ENCODE peak calls at places on chromosomes 16 and 17, in six cellular contexts. Y is hippocampal formation, X is COR-L47, W is NCI-H2171 treated with DMSO at 0.1 percent for 48 hours, M is AG10803, C is fibroblast of mammary gland. G is an unnamed sample.

GRCh38 chr16:31113420-31114124 is 3.9 kb upstream of the KAT8 start:
- DNase-seq in Y (no peak), X (no peak), W (no peak), M (no peak), C (no peak), G (no peak)

GRCh38 chr17:49992191-49992932 is 2.7 kb downstream of the DLX3 start:
- DNase-seq in Y (no peak), X (no peak), W (no peak), M (no peak), C (no peak), G (no peak)

GRCh38 chr17:18966831-18967624 is 15.1 kb downstream of the SLC5A10 start:
- DNase-seq in Y (no peak), X (no peak), W (peak; percentile 88), M (peak; percentile 17), C (peak; percentile 19), G (no peak)

GRCh38 chr17:76840884-76841775 is 27.1 kb upstream of the MGAT5B start:
- DNase-seq in Y (no peak), X (no peak), W (no peak), M (no peak), C (no peak), G (no peak)

GRCh38 chr17:35051183-35051578 is 12.3 kb downstream of the RFFL start:
- DNase-seq in Y (peak; percentile 31), X (no peak), W (no peak), M (no peak), C (peak; percentile 7), G (no peak)

GRCh38 chr17:4845128-4845527 is 12.0 kb downstream of the MINK1 start:
- DNase-seq in Y (no peak), X (no peak), W (no peak), M (no peak), C (no peak), G (no peak)

GRCh38 chr16:86145669-86146068 is 246.7 kb downstream of the IRF8 start:
- DNase-seq in Y (no peak), X (no peak), W (no peak), M (no peak), C (no peak), G (no peak)

GRCh38 chr16:77299395-77299794 is 100.2 kb downstream of the SYCE1L start:
- DNase-seq in Y (no peak), X (no peak), W (no peak), M (no peak), C (no peak), G (no peak)

GRCh38 chr16:24986512-24987303 is 28.5 kb downstream of the ARHGAP17 start:
- DNase-seq in Y (peak; percentile 48), X (no peak), W (no peak), M (peak; percentile 86), C (peak; percentile 85), G (peak; percentile 40)

GRCh38 chr17:56798916-56799315 is 34.8 kb downstream of the C17orf67 start:
- DNase-seq in Y (no peak), X (no peak), W (peak; percentile 65), M (peak; percentile 25), C (no peak), G (no peak)

GRCh38 chr17:73142763-73143395 is 21.9 kb upstream of the SSTR2 start:
- DNase-seq in Y (no peak), X (no peak), W (no peak), M (peak; percentile 40), C (peak; percentile 49), G (no peak)

GRCh38 chr16:24993722-24994686 is 21.2 kb downstream of the ARHGAP17 start:
- DNase-seq in Y (no peak), X (no peak), W (no peak), M (peak; percentile 91), C (peak; percentile 93), G (no peak)

GRCh38 chr16:57266531-57267268 is 17.8 kb downstream of the PLLP start:
- DNase-seq in Y (no peak), X (no peak), W (no peak), M (no peak), C (no peak), G (no peak)

GRCh38 chr17:68445671-68446070 is 11.6 kb downstream of the WIPI1 start:
- DNase-seq in Y (no peak), X (no peak), W (no peak), M (no peak), C (no peak), G (no peak)

GRCh38 chr17:11598274-11599221 is at the start of gene DNAH9:
- DNase-seq in Y (peak; percentile 86), X (peak; percentile 1), W (peak; percentile 78), M (peak; percentile 20), C (peak; percentile 60), G (peak; percentile 74)

GRCh38 chr16:5011637-5012036 is 22.1 kb downstream of the NAGPA start:
- DNase-seq in Y (no peak), X (no peak), W (no peak), M (no peak), C (no peak), G (no peak)

GRCh38 chr17:65102235-65102634 is 34.9 kb upstream of the RGS9 start:
- DNase-seq in Y (no peak), X (no peak), W (no peak), M (no peak), C (no peak), G (no peak)

GRCh38 chr16:11072420-11073153 is 128.2 kb downstream of the CLEC16A start:
- DNase-seq in Y (no peak), X (no peak), W (peak; percentile 72), M (no peak), C (peak; percentile 30), G (no peak)

GRCh38 chr16:733382-734207 is 6.7 kb downstream of the HAGHL start:
- DNase-seq in Y (no peak), X (no peak), W (no peak), M (no peak), C (no peak), G (no peak)

GRCh38 chr17:45812102-45812501 is 28.0 kb downstream of the CRHR1 start:
- DNase-seq in Y (no peak), X (no peak), W (peak; percentile 65), M (peak; percentile 9), C (peak; percentile 13), G (no peak)

GRCh38 chr16:17277981-17278381 is 192.8 kb downstream of the XYLT1 start:
- DNase-seq in Y (no peak), X (no peak), W (no peak), M (no peak), C (peak; percentile 22), G (peak; percentile 19)

GRCh38 chr16:12067714-12068401 is 91.3 kb downstream of the SNX29 start:
- DNase-seq in Y (peak; percentile 87), X (peak; percentile 68), W (peak; percentile 80), M (peak; percentile 81), C (peak; percentile 88), G (peak; percentile 31)

GRCh38 chr16:54936086-54936978 is 5.7 kb downstream of the IRX5 start:
- DNase-seq in Y (no peak), X (no peak), W (no peak), M (peak; percentile 56), C (peak; percentile 57), G (no peak)

GRCh38 chr16:2260250-2260649 is 7.7 kb downstream of the RNPS1 start:
- DNase-seq in Y (no peak), X (no peak), W (no peak), M (no peak), C (no peak), G (no peak)

GRCh38 chr17:75130632-75131277 is 787 bp downstream of the NT5C start:
- DNase-seq in Y (no peak), X (peak; percentile 78), W (peak; percentile 95), M (peak; percentile 50), C (peak; percentile 52), G (peak; percentile 40)

GRCh38 chr17:39782481-39782880 is 44.7 kb downstream of the GRB7 start:
- DNase-seq in Y (no peak), X (no peak), W (no peak), M (no peak), C (no peak), G (no peak)